ENCODE peak calls at places on chromosomes 4 and X, in four cellular contexts. V is tibial nerve, T is sigmoid colon, Z is K562. L is an unnamed sample.

GRCh38 chr4:3644849-3645627 is 112.8 kb upstream of the LRPAP1 start:
- DNase-seq in Z (peak; percentile 32), V (no peak), T (no peak), L (peak; percentile 72)

GRCh38 chr4:89193828-89194227 is 82.5 kb downstream of the TIGD2 start:
- DNase-seq in T (no peak), Z (no peak), V (no peak), L (no peak)

GRCh38 chrX:74449937-74450330 is 28.6 kb downstream of the SLC16A2 start:
- DNase-seq in T (no peak), V (no peak), Z (no peak), L (no peak)

GRCh38 chr4:86640469-86640868 is 46.4 kb downstream of the PTPN13 start:
- DNase-seq in V (no peak), T (no peak), Z (no peak), L (no peak)

GRCh38 chr4:4847011-4847410 is 12.5 kb upstream of the MSX1 start:
- DNase-seq in T (no peak), V (no peak), Z (no peak), L (no peak)

GRCh38 chrX:118179718-118180117 is 63.1 kb upstream of the KLHL13 start:
- DNase-seq in Z (no peak), T (no peak), V (no peak), L (no peak)

GRCh38 chr4:2930821-2931764 is 32.1 kb downstream of the NOP14 start:
- DNase-seq in Z (no peak), V (no peak), T (no peak), L (peak; percentile 74)

GRCh38 chr4:141853091-141853734 is 216.8 kb downstream of the IL15 start:
- DNase-seq in T (no peak), Z (no peak), V (no peak), L (no peak)

GRCh38 chrX:24563291-24564010 is 83.7 kb downstream of the PCYT1B start:
- DNase-seq in T (no peak), V (no peak), Z (no peak), L (no peak)

GRCh38 chrX:16695079-16695676 is 17.3 kb downstream of the CTPS2 start:
- DNase-seq in T (no peak), V (peak; percentile 47), Z (peak; percentile 67), L (peak; percentile 74)

GRCh38 chr4:125951275-125951887 is 636.6 kb downstream of the FAT4 start:
- DNase-seq in V (no peak), T (no peak), Z (no peak), L (no peak)

GRCh38 chr4:4792516-4792915 is 66.9 kb upstream of the MSX1 start:
- DNase-seq in V (no peak), Z (no peak), T (no peak), L (no peak)

GRCh38 chr4:81769244-81769643 is 297.5 kb upstream of the RASGEF1B start:
- DNase-seq in T (no peak), Z (no peak), V (no peak), L (no peak)

GRCh38 chrX:141278306-141278705 is 36.0 kb upstream of the SPANXC start:
- DNase-seq in T (no peak), Z (peak; percentile 17), V (no peak), L (no peak)

GRCh38 chr4:170109586-170110289 is 20.0 kb upstream of the AADAT start:
- DNase-seq in T (no peak), Z (no peak), V (no peak), L (no peak)

GRCh38 chr4:69717778-69718177 is 42.6 kb downstream of the SULT1B1 start:
- DNase-seq in Z (no peak), T (no peak), V (no peak), L (no peak)

GRCh38 chrX:15349046-15349445 is 13.7 kb upstream of the PIGA start:
- DNase-seq in V (no peak), T (no peak), Z (peak; percentile 69), L (no peak)

GRCh38 chr4:70718811-70719604 is 2.8 kb upstream of the RUFY3 start:
- DNase-seq in Z (no peak), T (no peak), V (no peak), L (no peak)

GRCh38 chr4:175298119-175298518 is 380.0 kb downstream of the ADAM29 start:
- DNase-seq in V (no peak), T (no peak), Z (no peak), L (no peak)

GRCh38 chr4:185318679-185319078 is 77.0 kb downstream of the LRP2BP start:
- DNase-seq in Z (peak; percentile 82), T (no peak), V (no peak), L (no peak)

GRCh38 chr4:47287735-47288134 is 175.8 kb downstream of the COMMD8 start:
- DNase-seq in V (no peak), T (no peak), Z (peak; percentile 1), L (no peak)

GRCh38 chr4:184292877-184293276 is 75.2 kb upstream of the ENPP6 start:
- DNase-seq in V (no peak), T (no peak), Z (no peak), L (no peak)

GRCh38 chr4:10684631-10685030 is at the start of gene CLNK:
- DNase-seq in Z (no peak), T (no peak), V (no peak), L (no peak)

GRCh38 chrX:13248867-13249521 is 70.9 kb downstream of the ATXN3L start:
- DNase-seq in Z (no peak), T (no peak), V (no peak), L (no peak)

GRCh38 chrX:54808109-54808604 is 612 bp downstream of the MAGED2 start:
- DNase-seq in V (peak; percentile 59), Z (peak; percentile 54), T (peak; percentile 86), L (peak; percentile 79)

DNA sequence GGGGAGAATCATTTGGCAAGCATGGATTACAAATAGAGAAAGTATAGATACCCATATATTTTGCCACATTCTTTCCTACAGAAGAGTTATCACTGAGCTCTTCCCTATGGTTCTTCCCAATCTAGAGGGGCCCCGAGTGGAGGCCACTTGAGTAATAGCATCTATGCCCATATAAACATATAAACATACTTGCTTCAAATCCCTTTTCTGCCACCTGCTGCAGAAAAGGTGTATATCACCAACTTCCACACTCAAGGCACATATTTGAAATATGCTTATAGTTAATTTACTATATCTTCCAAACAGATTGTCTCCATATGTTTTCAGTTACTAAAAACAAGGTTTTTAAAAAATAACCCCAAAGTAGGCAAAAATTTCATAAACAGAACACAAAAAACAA is 642.8 kb upstream of the DIPK2B start:
- DNase-seq in V (no peak), Z (no peak), T (no peak), L (no peak)
- TF ChIP-seq CTCF in V (no peak), Z (no peak), T (no peak), L (no peak)

GRCh38 chr4:150178161-150178560 is 99.9 kb downstream of the DCLK2 start:
- DNase-seq in T (no peak), Z (no peak), V (no peak), L (no peak)
- TF ChIP-seq EP300 in T (no peak), Z (no peak), V (no peak), L (no peak)

DNA sequence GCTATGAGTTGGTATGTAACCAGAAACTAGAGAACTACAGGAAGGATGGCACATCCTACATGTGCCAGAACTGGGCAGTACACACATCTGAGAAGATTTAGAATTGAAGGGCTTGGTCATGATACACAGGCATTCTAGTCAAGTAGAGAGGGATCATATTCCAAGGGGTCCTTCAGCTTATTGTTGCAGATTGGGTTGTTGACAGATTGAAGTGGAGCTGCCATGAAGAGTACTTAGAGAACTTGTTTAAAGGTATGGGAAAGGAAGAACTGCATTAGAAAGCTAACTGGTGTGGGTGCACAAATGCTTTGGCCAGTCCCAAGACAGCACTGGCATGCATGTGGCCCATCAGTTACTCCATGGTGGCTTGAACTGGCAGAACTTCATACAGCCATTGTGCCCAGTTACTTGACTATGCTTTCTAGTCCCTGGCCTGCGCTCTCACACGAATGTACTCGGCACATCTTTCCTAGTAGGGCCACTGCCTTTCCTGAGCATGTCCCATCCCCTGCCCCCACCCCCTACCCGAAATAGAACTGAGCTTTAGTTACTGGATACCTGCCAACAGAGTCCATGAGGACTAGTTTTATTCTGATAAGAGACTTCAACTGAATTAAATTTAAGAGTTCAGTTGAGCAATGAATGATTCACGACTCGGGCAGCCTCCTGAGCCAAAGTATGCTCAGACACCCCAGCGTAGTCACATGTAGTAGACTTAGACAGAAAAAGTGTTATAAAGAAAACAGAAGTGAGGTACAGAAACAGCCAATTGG is 64.0 kb downstream of the CCNG2 start:
- DNase-seq in Z (no peak), T (no peak), V (no peak), L (no peak)
- H3K27ac ChIP-seq in Z (no peak overlapping the region), T (no peak overlapping the region), V (no peak overlapping the region), L (no peak overlapping the region)

GRCh38 chr4:152709675-152710438 is 30.1 kb upstream of the TMEM154 start:
- DNase-seq in V (no peak), T (no peak), Z (no peak), L (no peak)
- TF ChIP-seq CTCF in V (no peak), T (no peak), Z (no peak), L (no peak)

GRCh38 chr4:73684097-73684496 is 56.3 kb upstream of the CXCL8 start:
- DNase-seq in T (no peak), V (no peak), Z (no peak), L (no peak)
- TF ChIP-seq EP300 in T (no peak), V (no peak), Z (no peak), L (no peak)

GRCh38 chr4:8710416-8710815 is 117.9 kb downstream of the CPZ start:
- DNase-seq in T (peak; percentile 39), V (peak; percentile 3), Z (no peak), L (peak; percentile 72)
- H3K27ac ChIP-seq in T (no peak overlapping the region), V (no peak overlapping the region), Z (no peak overlapping the region), L (no peak overlapping the region)

GRCh38 chr4:55736605-55737183 is 82.9 kb upstream of the EXOC1L start:
- DNase-seq in T (no peak), Z (no peak), V (no peak), L (no peak)
- TF ChIP-seq CTCF in T (no peak), Z (peak; percentile 76), V (peak; percentile 20), L (peak; percentile 13)